ENCODE peak calls at places on chromosomes 5 and 9, in seven cellular contexts. J is testis; N is spleen; G is transverse colon; B is CD8-positive, alpha-beta memory T cell; T is right atrium auricular region; O is prostate gland. M is an unnamed sample. For H3K4me1, the result is how much of the 10 kb centered on the place peaks cover.

GRCh38 chr5:58322453-58322852 is 137.4 kb downstream of the PLK2 start:
- DNase-seq in B (no peak), N (no peak), O (no peak), T (no peak), J (no peak), G (no peak), M (no peak)

GRCh38 chr5:76641514-76642120 is 18.4 kb upstream of the F2RL2 start:
- DNase-seq in B (peak), J (peak), O (peak), G (peak), T (peak), N (no peak), M (peak)

GRCh38 chr5:112348387-112348786 is 70.7 kb downstream of the EPB41L4A start:
- DNase-seq in B (no peak), J (no peak), O (no peak), T (no peak), N (no peak), G (no peak), M (no peak)

GRCh38 chr5:59390074-59390659 is 503.4 kb downstream of the PDE4D start:
- DNase-seq in T (no peak), G (no peak), J (peak), B (no peak), N (no peak), O (peak), M (peak)

GRCh38 chr5:43019293-43019614 is 20.9 kb downstream of the ANXA2R start:
- DNase-seq in T (no peak), J (no peak), B (no peak), N (no peak), G (no peak), O (no peak), M (no peak)

GRCh38 chr5:126219616-126220015 is 203.6 kb upstream of the GRAMD2B start:
- DNase-seq in J (no peak), G (no peak), N (no peak), B (no peak), T (no peak), O (no peak), M (no peak)

GRCh38 chr9:125631391-125632085 is 75.5 kb downstream of the MAPKAP1 start:
- DNase-seq in O (peak), N (no peak), G (peak), J (no peak), B (no peak), T (no peak), M (peak)

GRCh38 chr5:39400711-39401385 is 23.9 kb downstream of the DAB2 start:
- DNase-seq in G (no peak), N (no peak), T (no peak), J (no peak), O (no peak), B (no peak), M (peak)

GRCh38 chr9:38644601-38645000 is 24.2 kb upstream of the ANKRD18A start:
- DNase-seq in T (no peak), B (no peak), G (no peak), J (no peak), N (no peak), O (no peak), M (no peak)

GRCh38 chr5:129906177-129906887 is 2.1 kb downstream of the CHSY3 start:
- DNase-seq in N (no peak), T (peak), O (no peak), B (no peak), J (peak), G (peak), M (peak)

GRCh38 chr5:126363658-126364057 is 59.6 kb upstream of the GRAMD2B start:
- DNase-seq in J (no peak), G (no peak), B (no peak), O (no peak), T (no peak), N (no peak), M (no peak)

GRCh38 chr5:160271396-160271795 is 41.0 kb downstream of the CCNJL start:
- DNase-seq in N (peak), B (no peak), O (peak), G (peak), T (no peak), J (no peak), M (peak)

GRCh38 chr9:90290716-90291485 is 351.7 kb downstream of the DIRAS2 start:
- DNase-seq in O (no peak), J (no peak), N (no peak), T (no peak), B (no peak), G (no peak), M (no peak)

GRCh38 chr5:76256116-76256889 is 146.8 kb upstream of the IQGAP2 start:
- DNase-seq in G (peak), N (no peak), O (peak), J (peak), B (peak), T (peak), M (peak)

GRCh38 chr9:92180669-92181181 is 65.5 kb upstream of the SPTLC1 start:
- DNase-seq in O (no peak), G (no peak), T (no peak), B (no peak), N (no peak), J (no peak), M (peak)

GRCh38 chr5:140310434-140310833 is 7.5 kb upstream of the PFDN1 start:
- DNase-seq in N (no peak), T (no peak), J (no peak), O (no peak), G (no peak), B (no peak), M (no peak)

GRCh38 chr5:79595086-79595485 is 17.2 kb upstream of the TENT2 start:
- DNase-seq in J (no peak), G (no peak), B (no peak), T (no peak), O (no peak), N (no peak), M (peak)

GRCh38 chr5:132437604-132438275 is 52.8 kb downstream of the IRF1 start:
- DNase-seq in G (peak), O (no peak), B (peak), N (peak), T (peak), J (peak), M (peak)

GRCh38 chr5:35876922-35877321 is 20.2 kb downstream of the IL7R start:
- DNase-seq in O (no peak), J (no peak), T (no peak), G (no peak), B (no peak), N (no peak), M (no peak)

GRCh38 chr9:85900504-85901201 is 40.3 kb upstream of the NAA35 start:
- DNase-seq in T (no peak), N (no peak), O (no peak), J (peak), G (peak), B (peak), M (peak)

GRCh38 chr9:124941689-124942561 is 1.0 kb upstream of the GOLGA1 start:
- DNase-seq in J (peak), B (peak), T (peak), O (peak), G (peak), N (peak), M (peak)

GRCh38 chr9:129185991-129186390 is 7.9 kb upstream of the IER5L start:
- DNase-seq in G (no peak), J (no peak), T (no peak), B (no peak), N (no peak), O (no peak), M (no peak)

GRCh38 chr5:108101105-108101504 is 280.8 kb downstream of the FBXL17 start:
- DNase-seq in O (peak), B (no peak), T (no peak), N (no peak), G (no peak), J (no peak), M (no peak)

GRCh38 chr5:5209101-5209500 is 69.0 kb downstream of the ADAMTS16 start:
- DNase-seq in T (no peak), N (no peak), B (no peak), O (peak), J (no peak), G (no peak), M (no peak)

GRCh38 chr5:52869391-52869790 is 81.7 kb downstream of the ITGA1 start:
- DNase-seq in T (no peak), O (no peak), N (no peak), J (no peak), G (no peak), B (no peak), M (peak)

DNA sequence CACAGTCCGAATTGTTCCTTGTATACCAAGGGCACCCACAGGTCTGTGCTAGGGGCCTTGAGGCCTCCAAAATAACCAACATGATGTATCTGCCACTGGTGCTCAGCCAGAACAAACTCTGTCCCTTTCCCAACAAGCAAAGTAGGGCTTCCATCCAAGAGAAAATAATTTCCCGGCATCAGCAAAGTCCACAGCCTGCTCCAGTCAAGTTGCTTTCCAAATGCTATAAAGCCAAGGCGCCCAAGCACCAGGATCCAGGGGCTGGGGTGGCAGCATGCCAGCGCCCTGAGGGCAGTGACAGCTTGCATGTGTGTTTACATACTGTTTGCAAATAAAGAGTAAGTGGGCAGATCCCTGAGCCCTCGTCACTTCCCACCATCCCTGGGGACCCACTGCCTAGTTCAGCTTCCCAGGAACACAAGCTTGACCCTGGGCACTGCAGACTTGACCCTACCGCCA is 155.9 kb downstream of the ERCC6L2 start:
- DNase-seq in G (no peak), B (no peak), N (no peak), O (peak), J (peak), T (peak), M (peak)
- H3K4me1 ChIP-seq in G (under half), B (under half), N (under half), O (under half), J (under half), T (under half), M (under half)

DNA sequence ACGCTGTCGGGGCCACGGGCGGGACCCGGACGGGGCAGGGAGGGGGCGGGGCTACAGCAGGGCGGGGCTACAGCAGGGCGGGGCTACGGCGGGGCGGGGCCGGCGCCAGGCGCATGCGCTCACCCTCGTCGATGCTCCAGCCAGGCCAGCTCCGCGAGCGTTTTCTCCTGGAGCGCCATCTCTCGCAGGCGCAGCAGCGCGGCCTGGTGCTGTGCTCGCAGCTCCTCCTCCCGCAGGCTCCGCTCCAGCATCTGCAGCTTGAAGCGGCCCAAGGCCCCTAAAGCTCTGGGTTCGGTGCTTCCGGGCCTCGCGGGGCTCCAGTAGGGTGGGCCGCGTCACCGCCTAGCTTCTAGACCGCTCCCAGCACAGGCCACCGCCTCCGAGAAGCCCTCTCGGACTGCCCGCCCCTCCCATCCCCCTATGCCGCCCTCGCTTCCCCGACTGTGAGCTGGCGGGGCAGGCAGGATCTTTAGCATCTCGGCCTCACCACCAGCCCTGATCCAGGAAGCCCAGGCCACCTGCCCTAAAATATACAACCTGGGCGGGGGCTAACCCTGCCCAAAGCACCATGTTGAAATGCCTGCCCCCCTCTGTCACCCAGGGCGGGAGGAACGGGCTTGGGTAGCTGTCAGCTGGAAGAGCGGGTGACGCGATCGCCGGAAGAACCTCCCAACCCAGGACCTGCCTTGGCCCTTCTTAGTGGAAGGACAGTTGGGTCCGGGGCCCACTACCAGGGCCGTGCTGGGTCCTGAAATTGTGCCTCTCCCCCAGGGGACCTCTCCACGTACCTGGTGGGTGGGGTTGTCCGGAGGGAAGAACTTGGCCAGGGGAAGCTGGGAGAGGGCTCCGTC is 21.9 kb upstream of the QSOX2 start:
- DNase-seq in J (peak), B (peak), G (peak), T (peak), O (peak), N (peak), M (peak)
- H3K4me1 ChIP-seq in J (under half), B (under half), G (under half), T (under half), O (under half), N (under half), M (under half)

DNA sequence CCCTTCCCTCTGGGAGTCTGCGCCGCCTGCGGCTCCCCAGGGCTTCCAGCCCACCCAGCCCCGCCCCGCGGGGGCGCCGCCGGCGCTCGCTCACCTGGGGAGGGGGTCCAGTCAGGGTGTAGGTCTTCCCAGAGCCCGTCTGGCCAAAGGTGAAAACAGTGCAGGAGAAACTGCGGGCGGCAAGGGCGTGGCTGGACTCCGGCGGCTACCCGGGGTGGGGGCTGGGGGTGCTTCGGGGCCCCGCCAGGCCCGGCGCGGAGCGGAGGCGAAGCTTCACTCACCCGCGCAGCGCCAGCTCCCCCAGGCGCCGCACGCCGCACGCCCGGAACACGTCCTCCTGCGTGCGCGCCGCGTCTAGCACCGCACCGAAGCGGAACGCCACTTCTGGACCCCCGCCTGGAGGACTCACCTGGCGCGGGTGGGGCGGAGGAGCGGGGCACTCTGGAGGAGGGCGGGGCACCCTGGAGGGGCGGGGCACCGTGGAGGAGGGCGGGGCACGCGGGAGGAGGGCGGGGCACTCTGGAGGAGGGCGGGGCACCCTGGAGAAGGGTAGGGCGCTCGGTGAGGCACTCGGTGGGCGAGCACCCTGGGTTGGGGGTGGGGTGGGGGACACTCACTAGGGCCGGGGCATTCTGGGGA is 952 bp downstream of the KIF12 start:
- DNase-seq in J (peak), T (no peak), B (no peak), N (no peak), G (peak), O (peak), M (no peak)
- H3K4me1 ChIP-seq in J (under half), T (under half), B (under half), N (under half), G (under half), O (under half), M (under half)

GRCh38 chr5:55541056-55541635 is 6.4 kb upstream of the PLPP1 start:
- DNase-seq in J (no peak), T (no peak), G (no peak), N (no peak), B (no peak), O (no peak), M (no peak)

GRCh38 chr5:55546991-55547390 is 12.2 kb upstream of the PLPP1 start:
- DNase-seq in G (peak), T (no peak), B (no peak), J (no peak), O (no peak), N (no peak), M (no peak)

GRCh38 chr5:55540525-55540924 is 5.8 kb upstream of the PLPP1 start:
- DNase-seq in T (no peak), O (no peak), B (no peak), G (no peak), N (no peak), J (no peak), M (no peak)

GRCh38 chr5:55547792-55548191 is 13.0 kb upstream of the PLPP1 start:
- DNase-seq in B (no peak), G (no peak), T (no peak), O (no peak), N (no peak), J (no peak), M (no peak)

GRCh38 chr5:55544341-55544740 is 9.6 kb upstream of the PLPP1 start:
- DNase-seq in B (no peak), G (no peak), N (no peak), O (no peak), T (no peak), J (no peak), M (peak)
- H3K4me1 ChIP-seq in B (under half), G (under half), N (under half), O (under half), T (under half), J (under half), M (under half)

GRCh38 chr5:135393691-135394090 is 5.3 kb downstream of the MACROH2A1 start:
- DNase-seq in J (no peak), T (no peak), N (no peak), B (no peak), G (no peak), O (no peak), M (no peak)

GRCh38 chr5:135395451-135395850 is 3.6 kb downstream of the MACROH2A1 start:
- DNase-seq in J (no peak), T (no peak), B (no peak), O (no peak), N (no peak), G (no peak), M (no peak)

GRCh38 chr5:135392256-135392655 is 6.8 kb downstream of the MACROH2A1 start:
- DNase-seq in O (no peak), N (no peak), B (no peak), T (no peak), G (no peak), J (no peak), M (no peak)

GRCh38 chr5:135393229-135393628 is 5.8 kb downstream of the MACROH2A1 start:
- DNase-seq in G (no peak), B (no peak), N (no peak), J (no peak), T (no peak), O (no peak), M (no peak)

GRCh38 chr5:135394095-135394494 is 4.9 kb downstream of the MACROH2A1 start:
- DNase-seq in G (no peak), O (no peak), N (no peak), T (no peak), J (no peak), B (no peak), M (no peak)
- H3K4me1 ChIP-seq in G (half or more), O (under half), N (half or more), T (under half), J (under half), B (half or more), M (half or more)

DNA sequence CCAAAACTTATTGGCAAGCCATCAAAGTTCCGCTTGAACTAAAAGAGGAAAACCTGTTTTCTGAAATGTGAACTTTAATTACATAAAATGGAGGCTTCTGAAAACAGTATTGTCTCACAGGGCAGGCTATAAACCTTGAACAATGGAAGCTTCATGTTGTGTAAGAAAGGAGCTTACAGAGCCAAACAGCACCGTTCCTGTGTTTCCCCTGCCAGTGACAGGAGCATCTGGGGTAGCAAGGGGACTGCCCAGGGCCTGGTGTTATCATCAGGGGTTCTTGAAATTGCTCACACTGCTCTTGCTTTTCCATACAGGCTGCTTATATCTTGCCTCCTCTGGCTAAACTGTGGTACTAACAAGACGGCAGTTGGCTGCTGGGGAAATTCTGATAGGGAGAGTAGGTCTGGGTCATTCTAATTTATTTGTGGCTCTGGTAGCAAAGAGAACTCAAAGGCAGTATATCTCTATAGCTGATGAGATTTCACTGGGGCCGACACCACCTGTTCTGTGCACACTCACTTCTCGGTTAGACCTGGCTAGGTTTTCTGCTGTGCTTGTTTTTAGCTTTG is 40.4 kb downstream of the BASP1 start:
- DNase-seq in N (no peak), O (peak), G (no peak), B (no peak), J (no peak), T (no peak), M (peak)
- H3K4me1 ChIP-seq in N (under half), O (under half), G (under half), B (under half), J (under half), T (under half), M (under half)

DNA sequence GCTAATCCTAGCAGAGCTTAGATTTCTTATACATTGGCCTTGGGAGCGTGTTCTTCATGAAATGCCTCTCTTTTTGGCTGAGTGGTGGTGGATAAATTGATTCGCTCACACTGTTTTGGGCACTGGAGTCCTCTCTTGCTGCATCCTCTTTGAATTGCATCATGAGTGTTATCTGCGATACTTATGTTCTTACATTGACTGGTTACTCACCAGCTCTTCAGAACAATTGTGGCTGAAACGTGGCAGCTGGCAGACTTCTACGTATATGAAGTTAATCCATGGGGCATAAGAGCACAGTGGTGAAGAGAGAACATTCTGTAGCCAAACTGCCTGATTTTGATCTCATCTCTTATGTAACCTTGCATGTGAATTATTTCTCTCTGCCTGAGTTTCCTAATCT is 295.0 kb downstream of the ARHGAP26 start:
- DNase-seq in B (no peak), J (peak), N (no peak), O (no peak), G (no peak), T (no peak), M (no peak)
- H3K4me1 ChIP-seq in B (under half), J (under half), N (under half), O (under half), G (half or more), T (under half), M (under half)

M was measured in cardiac muscle cell.